ENCODE peak calls at places on chromosomes 12 and 14, in six cellular contexts. F is PC-3, C is colonic mucosa, P is neuronal stem cell, Q is NT2/D1, G is hepatocyte. Y is an unnamed sample.

GRCh38 chr14:50560929-50561280 is 960 bp downstream of the ATL1 start:
- DNase-seq in F (peak; percentile 37), C (peak; percentile 82), P (peak; percentile 63), Q (peak; percentile 1), G (peak; percentile 73), Y (peak; percentile 55)

GRCh38 chr12:89765959-89766824 is 57.6 kb upstream of the ATP2B1 start:
- DNase-seq in F (no peak), C (no peak), P (no peak), Q (no peak), G (no peak), Y (no peak)

GRCh38 chr14:32370720-32371119 is 41.6 kb downstream of the AKAP6 start:
- DNase-seq in F (peak; percentile 89), C (no peak), P (no peak), Q (no peak), G (no peak), Y (no peak)

GRCh38 chr12:47038270-47038748 is 41.1 kb upstream of the PCED1B start:
- DNase-seq in F (peak; percentile 87), C (no peak), P (no peak), Q (no peak), G (peak; percentile 34), Y (no peak)

GRCh38 chr12:52170827-52171226 is 21.0 kb downstream of the KRT80 start:
- DNase-seq in F (no peak), C (no peak), P (no peak), Q (no peak), G (no peak), Y (no peak)

GRCh38 chr12:107352347-107353081 is 259.2 kb upstream of the CRY1 start:
- DNase-seq in F (no peak), C (no peak), P (no peak), Q (no peak), G (no peak), Y (no peak)

GRCh38 chr14:62957562-62957961 is 87.7 kb downstream of the KCNH5 start:
- DNase-seq in F (peak; percentile 89), C (no peak), P (no peak), Q (no peak), G (peak; percentile 5), Y (no peak)

GRCh38 chr12:1309610-1310009 is 284.8 kb downstream of the FBXL14 start:
- DNase-seq in F (no peak), C (no peak), P (no peak), Q (no peak), G (no peak), Y (no peak)

GRCh38 chr12:125683748-125684381 is 618.6 kb downstream of the AACS start:
- DNase-seq in F (no peak), C (peak; percentile 23), P (peak; percentile 72), Q (peak; percentile 72), G (peak; percentile 75), Y (peak; percentile 94)

GRCh38 chr14:75188520-75189267 is 12.3 kb upstream of the TMED10 start:
- DNase-seq in F (no peak), C (peak; percentile 30), P (no peak), Q (no peak), G (no peak), Y (no peak)

GRCh38 chr12:88453323-88453722 is 126.9 kb downstream of the KITLG start:
- DNase-seq in F (peak; percentile 37), C (no peak), P (no peak), Q (no peak), G (no peak), Y (no peak)

GRCh38 chr14:101817511-101818001 is 56.0 kb downstream of the PPP2R5C start:
- DNase-seq in F (no peak), C (no peak), P (no peak), Q (no peak), G (no peak), Y (no peak)

GRCh38 chr14:50961606-50962259 is 17.4 kb upstream of the PYGL start:
- DNase-seq in F (peak; percentile 98), C (no peak), P (no peak), Q (no peak), G (peak; percentile 30), Y (no peak)

GRCh38 chr12:6182279-6182898 is 17.8 kb upstream of the CD9 start:
- DNase-seq in F (peak; percentile 52), C (peak; percentile 70), P (no peak), Q (no peak), G (peak; percentile 78), Y (no peak)

GRCh38 chr14:65179918-65180724 is 77.8 kb upstream of the MAX start:
- DNase-seq in F (peak; percentile 90), C (peak; percentile 30), P (no peak), Q (no peak), G (no peak), Y (no peak)

GRCh38 chr12:116604883-116605641 is 45.9 kb downstream of the MAP1LC3B2 start:
- DNase-seq in F (no peak), C (no peak), P (no peak), Q (no peak), G (no peak), Y (no peak)

DNA sequence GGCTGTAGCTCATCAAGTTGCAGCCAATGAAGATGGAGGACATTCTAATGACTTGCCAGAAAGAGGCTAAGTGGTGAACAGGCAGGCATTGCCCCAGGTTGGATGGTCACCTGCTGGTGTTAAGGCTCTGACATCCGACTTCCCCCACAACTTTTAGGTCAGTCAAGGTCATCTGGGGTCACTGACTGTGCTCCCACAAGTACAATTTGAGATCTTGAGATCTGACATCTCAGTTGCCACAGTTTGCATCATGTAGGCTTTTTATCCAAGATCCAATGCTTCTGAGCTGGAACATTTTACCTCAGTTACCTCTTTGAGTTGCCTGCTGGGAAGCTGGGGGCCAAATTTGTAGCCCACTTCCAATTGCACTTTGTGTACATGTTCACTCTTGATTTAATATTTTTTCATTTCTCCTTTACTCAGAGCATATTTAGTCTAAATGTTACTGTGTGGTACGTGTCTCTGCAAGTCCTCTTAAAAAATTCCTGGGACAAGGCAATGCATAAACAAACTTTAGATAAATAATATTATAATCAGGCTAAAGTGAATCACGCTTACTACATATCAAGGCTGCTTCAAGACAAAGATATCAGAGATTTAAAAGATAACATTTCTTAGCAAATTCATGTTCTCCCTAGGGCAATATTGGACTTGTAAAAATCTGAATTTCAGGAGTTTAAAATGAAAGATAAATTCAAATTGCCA is 61.4 kb downstream of the SEL1L start:
- DNase-seq in F (no peak), C (no peak), P (no peak), Q (no peak), G (no peak), Y (peak; percentile 15)
- H3K4me1 ChIP-seq in F (peaks cover 3% of the 10 kb centered on the region), C (no peaks in the 10 kb centered on the region), P (no peaks in the 10 kb centered on the region), Q (no peaks in the 10 kb centered on the region), G (no peaks in the 10 kb centered on the region), Y (no peaks in the 10 kb centered on the region)

DNA sequence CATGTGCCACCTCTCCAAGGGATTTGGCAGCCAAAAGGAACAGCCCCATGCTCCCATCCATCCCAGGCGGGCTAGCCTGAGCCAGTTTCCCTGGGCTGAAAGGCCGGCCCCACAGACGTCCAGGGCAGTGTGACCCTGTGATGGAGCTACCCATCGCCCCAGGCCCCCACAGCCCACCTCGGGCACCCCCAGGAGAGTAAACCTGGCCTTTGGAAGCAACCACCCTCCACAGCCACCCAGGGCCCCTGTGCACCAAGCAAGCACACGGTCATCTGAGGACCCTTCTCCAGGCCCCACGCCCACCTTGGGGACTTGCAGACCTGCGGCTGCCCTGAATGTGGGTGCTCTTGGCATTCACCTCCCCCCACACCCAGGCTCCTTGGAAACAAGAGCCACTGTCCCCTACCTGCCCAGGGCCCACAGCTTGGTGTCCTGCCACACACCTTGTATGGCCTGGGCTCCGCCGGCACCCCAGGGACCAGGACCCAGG is 8.4 kb downstream of the AHNAK2 start:
- DNase-seq in F (no peak), C (no peak), P (no peak), Q (no peak), G (no peak), Y (no peak)
- H3K4me1 ChIP-seq in F (peaks cover 78% of the 10 kb centered on the region), C (peaks cover 27% of the 10 kb centered on the region), P (peaks cover 22% of the 10 kb centered on the region), Q (peaks cover 49% of the 10 kb centered on the region), G (peaks cover 58% of the 10 kb centered on the region), Y (peaks cover 13% of the 10 kb centered on the region)

GRCh38 chr12:104286538-104287482 is 16.7 kb upstream of the EID3 start:
- DNase-seq in F (peak; percentile 99), C (peak; percentile 96), P (peak; percentile 90), Q (peak; percentile 97), G (peak; percentile 95), Y (peak; percentile 98)
- H3K4me1 ChIP-seq in F (peaks cover 47% of the 10 kb centered on the region), C (peaks cover 7% of the 10 kb centered on the region), P (peaks cover 9% of the 10 kb centered on the region), Q (peaks cover 5% of the 10 kb centered on the region), G (peaks cover 17% of the 10 kb centered on the region), Y (peaks cover 18% of the 10 kb centered on the region)

GRCh38 chr12:101908395-101908794 is 31.0 kb downstream of the DRAM1 start:
- DNase-seq in F (peak; percentile 48), C (no peak), P (no peak), Q (no peak), G (no peak), Y (no peak)

GRCh38 chr12:101906226-101906625 is 28.8 kb downstream of the DRAM1 start:
- DNase-seq in F (no peak), C (no peak), P (no peak), Q (no peak), G (no peak), Y (no peak)

GRCh38 chr12:101909646-101910045 is 32.3 kb downstream of the DRAM1 start:
- DNase-seq in F (no peak), C (no peak), P (no peak), Q (no peak), G (no peak), Y (no peak)
- H3K4me1 ChIP-seq in F (peaks cover 21% of the 10 kb centered on the region), C (no peaks in the 10 kb centered on the region), P (no peaks in the 10 kb centered on the region), Q (no peaks in the 10 kb centered on the region), G (peaks cover 6% of the 10 kb centered on the region), Y (no peaks in the 10 kb centered on the region)

DNA sequence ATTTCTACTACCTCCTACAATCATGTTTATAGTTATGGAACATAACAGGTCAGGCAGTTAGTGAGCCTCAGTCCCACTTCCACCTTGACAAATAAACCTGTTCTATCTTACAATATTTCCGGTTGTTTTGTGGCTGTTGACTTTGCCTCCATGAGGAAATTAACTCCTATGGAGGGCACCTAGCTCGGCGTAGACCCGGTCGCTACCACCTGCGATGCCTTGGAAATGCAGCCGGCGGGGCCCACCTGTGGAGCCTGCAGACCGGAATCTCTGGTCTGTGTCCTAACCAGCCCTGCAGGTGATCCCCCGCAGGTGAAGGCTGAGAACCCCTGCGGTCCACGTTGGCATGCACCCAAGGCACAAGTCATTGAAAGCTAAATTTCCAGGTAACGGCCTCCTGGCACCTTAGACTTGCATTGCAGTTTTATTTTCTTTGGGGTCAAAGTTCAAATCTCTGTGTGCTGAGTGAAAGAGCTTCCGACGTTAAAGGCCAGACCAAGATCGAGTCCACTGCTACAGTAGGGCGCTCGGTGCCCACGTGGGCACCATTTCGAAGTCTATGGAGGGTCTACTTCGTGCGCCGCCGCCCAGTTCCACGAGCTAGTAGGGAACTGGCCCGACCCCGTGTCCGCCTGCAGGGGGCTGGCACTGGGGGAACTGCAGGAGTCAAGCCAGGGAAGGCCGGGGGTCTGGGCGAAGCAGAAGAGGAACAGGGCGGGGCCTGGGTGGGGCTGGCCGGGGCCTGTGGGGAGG is 788 bp upstream of the PIWIL1 start:
- DNase-seq in F (no peak), C (peak; percentile 27), P (no peak), Q (no peak), G (no peak), Y (no peak)
- H3K4me1 ChIP-seq in F (no peaks in the 10 kb centered on the region), C (no peaks in the 10 kb centered on the region), P (no peaks in the 10 kb centered on the region), Q (peaks cover 9% of the 10 kb centered on the region), G (no peaks in the 10 kb centered on the region), Y (no peaks in the 10 kb centered on the region)

Y was measured in GM23338.